ENCODE peak calls at places on chromosome 17, in seven cellular contexts. V, D, C, A, W, U and Y are unnamed samples.

GRCh38 chr17:82980632-82981031 is 98.8 kb upstream of the METRNL start:
- DNase-seq in V (no peak), D (no peak), C (no peak), A (no peak), W (no peak), U (no peak), Y (no peak)

GRCh38 chr17:42849031-42849430 is 2.0 kb upstream of the AOC3 start:
- DNase-seq in V (no peak), D (no peak), C (no peak), A (no peak), W (no peak), U (no peak), Y (no peak)

GRCh38 chr17:29622337-29623282 is at the start of gene CORO6:
- DNase-seq in V (peak), D (no peak), C (no peak), A (no peak), W (peak), U (peak), Y (peak)

GRCh38 chr17:43003542-43004172 is 2.9 kb upstream of the IFI35 start:
- DNase-seq in V (peak), D (no peak), C (no peak), A (no peak), W (no peak), U (no peak), Y (no peak)

GRCh38 chr17:34556384-34556783 is 23.0 kb upstream of the TMEM132E start:
- DNase-seq in V (no peak), D (no peak), C (no peak), A (no peak), W (peak), U (no peak), Y (no peak)

GRCh38 chr17:5049314-5049819 is 14.1 kb upstream of the SLC52A1 start:
- DNase-seq in V (no peak), D (no peak), C (no peak), A (no peak), W (no peak), U (peak), Y (no peak)

GRCh38 chr17:43146649-43147048 is 21.5 kb upstream of the BRCA1 start:
- DNase-seq in V (no peak), D (no peak), C (no peak), A (no peak), W (no peak), U (no peak), Y (no peak)

GRCh38 chr17:17297217-17297616 is 6.0 kb upstream of the NT5M start:
- DNase-seq in V (no peak), D (no peak), C (no peak), A (no peak), W (no peak), U (no peak), Y (no peak)

GRCh38 chr17:50425682-50426471 is at the start of gene ACSF2:
- DNase-seq in V (peak), D (no peak), C (no peak), A (peak), W (peak), U (peak), Y (peak)

GRCh38 chr17:16258916-16259315 is 41.9 kb downstream of the PIGL start:
- DNase-seq in V (peak), D (no peak), C (no peak), A (no peak), W (peak), U (no peak), Y (no peak)

GRCh38 chr17:55266958-55267688 is 2.4 kb downstream of the HLF start:
- DNase-seq in V (no peak), D (no peak), C (no peak), A (no peak), W (no peak), U (no peak), Y (no peak)

GRCh38 chr17:37494971-37495370 is 5.3 kb downstream of the DUSP14 start:
- DNase-seq in V (no peak), D (no peak), C (no peak), A (no peak), W (no peak), U (no peak), Y (no peak)

GRCh38 chr17:58235821-58236220 is 2.6 kb upstream of the LPO start:
- DNase-seq in V (no peak), D (no peak), C (no peak), A (no peak), W (no peak), U (no peak), Y (no peak)

GRCh38 chr17:72887917-72888316 is 204.6 kb downstream of the SLC39A11 start:
- DNase-seq in V (no peak), D (no peak), C (no peak), A (no peak), W (no peak), U (no peak), Y (no peak)

GRCh38 chr17:43861960-43862359 is 15.0 kb downstream of the CD300LG start:
- DNase-seq in V (no peak), D (no peak), C (no peak), A (no peak), W (no peak), U (no peak), Y (no peak)

GRCh38 chr17:59851431-59852375 is 41.0 kb downstream of the TUBD1 start:
- DNase-seq in V (peak), D (peak), C (peak), A (peak), W (no peak), U (no peak), Y (no peak)

GRCh38 chr17:18253187-18253884 is 5.2 kb downstream of the FLII start:
- DNase-seq in V (no peak), D (no peak), C (no peak), A (no peak), W (no peak), U (no peak), Y (no peak)

GRCh38 chr17:81940538-81941483 is 3.7 kb upstream of the PYCR1 start:
- DNase-seq in V (no peak), D (no peak), C (no peak), A (no peak), W (no peak), U (no peak), Y (no peak)

GRCh38 chr17:63932008-63932561 is at the start of gene CD79B:
- DNase-seq in V (no peak), D (no peak), C (no peak), A (no peak), W (peak), U (peak), Y (no peak)

GRCh38 chr17:81008140-81008539 is 16.5 kb downstream of the CHMP6 start:
- DNase-seq in V (no peak), D (no peak), C (no peak), A (no peak), W (no peak), U (no peak), Y (no peak)

GRCh38 chr17:27217631-27218030 is 76.3 kb upstream of the WSB1 start:
- DNase-seq in V (no peak), D (no peak), C (no peak), A (no peak), W (no peak), U (peak), Y (no peak)

GRCh38 chr17:36641877-36642845 is 40.8 kb downstream of the MRM1 start:
- DNase-seq in V (no peak), D (no peak), C (no peak), A (no peak), W (no peak), U (no peak), Y (no peak)

GRCh38 chr17:41741709-41742108 is 7.3 kb upstream of the HAP1 start:
- DNase-seq in V (no peak), D (no peak), C (no peak), A (no peak), W (no peak), U (no peak), Y (no peak)

GRCh38 chr17:42783062-42783777 is 2.8 kb downstream of the WNK4 start:
- DNase-seq in V (peak), D (no peak), C (no peak), A (no peak), W (no peak), U (no peak), Y (peak)

GRCh38 chr17:68649324-68649723 is 48.2 kb upstream of the FAM20A start:
- DNase-seq in V (no peak), D (no peak), C (no peak), A (no peak), W (no peak), U (no peak), Y (no peak)

GRCh38 chr17:19398301-19399181 is 11.6 kb upstream of the MFAP4 start:
- DNase-seq in V (peak), D (no peak), C (no peak), A (peak), W (peak), U (no peak), Y (peak)

GRCh38 chr17:17792551-17793377 is 44.0 kb downstream of the SREBF1 start:
- DNase-seq in V (peak), D (peak), C (no peak), A (no peak), W (peak), U (no peak), Y (no peak)

GRCh38 chr17:42679001-42679491 is 2.3 kb upstream of the PLEKHH3 start:
- DNase-seq in V (peak), D (no peak), C (no peak), A (peak), W (peak), U (peak), Y (peak)

GRCh38 chr17:71634376-71634775 is 486.4 kb upstream of the SOX9 start:
- DNase-seq in V (no peak), D (no peak), C (no peak), A (no peak), W (no peak), U (no peak), Y (peak)

GRCh38 chr17:43627657-43628650 is 33.8 kb downstream of the MEOX1 start:
- DNase-seq in V (no peak), D (peak), C (no peak), A (no peak), W (no peak), U (no peak), Y (no peak)

GRCh38 chr17:31269178-31269577 is 27.9 kb downstream of the OMG start:
- DNase-seq in V (no peak), D (no peak), C (no peak), A (no peak), W (no peak), U (no peak), Y (no peak)

GRCh38 chr17:31269597-31269996 is 27.4 kb downstream of the OMG start:
- DNase-seq in V (peak), D (peak), C (peak), A (no peak), W (no peak), U (no peak), Y (peak)

GRCh38 chr17:31261596-31261995 is 35.4 kb downstream of the OMG start:
- DNase-seq in V (no peak), D (no peak), C (no peak), A (no peak), W (no peak), U (no peak), Y (no peak)

GRCh38 chr17:31260151-31260550 is 36.9 kb downstream of the OMG start:
- DNase-seq in V (no peak), D (no peak), C (no peak), A (no peak), W (no peak), U (no peak), Y (no peak)

DNA sequence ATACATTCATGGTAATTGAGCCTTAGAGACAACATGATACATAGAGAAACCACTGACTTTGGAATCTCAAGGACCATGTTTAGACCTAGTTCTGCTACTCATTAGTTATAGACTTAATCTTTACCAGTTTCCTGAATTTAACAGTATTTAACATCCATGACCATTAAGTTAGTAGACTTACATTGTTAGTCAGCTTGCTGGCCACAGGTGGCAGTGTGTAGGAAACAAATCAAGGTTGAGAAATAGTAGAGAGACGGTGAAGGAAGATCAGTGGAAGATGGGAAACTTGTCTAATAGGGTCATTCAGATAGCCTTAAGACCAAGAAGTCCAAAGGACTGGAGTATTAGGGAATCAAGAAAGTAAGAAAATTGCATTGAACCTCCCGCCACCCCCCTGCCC is 31.0 kb downstream of the OMG start:
- DNase-seq in V (no peak), D (no peak), C (no peak), A (no peak), W (peak), U (no peak), Y (no peak)
- TF ChIP-seq CTCF in V (no peak), D (peak), C (peak), A (no peak), W (peak), U (peak), Y (no peak)

GRCh38 chr17:45396496-45397205 is 36.0 kb downstream of the ARHGAP27 start:
- DNase-seq in V (no peak), D (no peak), C (no peak), A (no peak), W (no peak), U (no peak), Y (no peak)

GRCh38 chr17:45394913-45395568 is 37.6 kb downstream of the ARHGAP27 start:
- DNase-seq in V (peak), D (peak), C (peak), A (peak), W (peak), U (no peak), Y (peak)

GRCh38 chr17:45395569-45396415 is 36.9 kb downstream of the ARHGAP27 start:
- DNase-seq in V (no peak), D (no peak), C (no peak), A (no peak), W (no peak), U (no peak), Y (no peak)

GRCh38 chr17:45397796-45398195 is 34.9 kb downstream of the ARHGAP27 start:
- DNase-seq in V (no peak), D (no peak), C (no peak), A (no peak), W (no peak), U (no peak), Y (no peak)

GRCh38 chr17:45398800-45399199 is 33.9 kb downstream of the ARHGAP27 start:
- DNase-seq in V (no peak), D (no peak), C (no peak), A (no peak), W (no peak), U (no peak), Y (no peak)
- TF ChIP-seq CTCF in V (no peak), D (no peak), C (no peak), A (no peak), W (no peak), U (no peak), Y (no peak)

GRCh38 chr17:45895969-45896793 is 1.8 kb downstream of the MAPT start:
- DNase-seq in V (no peak), D (no peak), C (no peak), A (no peak), W (no peak), U (no peak), Y (no peak)

GRCh38 chr17:45893725-45894021 is 681 bp upstream of the MAPT start:
- DNase-seq in V (no peak), D (no peak), C (no peak), A (no peak), W (no peak), U (no peak), Y (no peak)

GRCh38 chr17:45895304-45895968 is 1.1 kb downstream of the MAPT start:
- DNase-seq in V (peak), D (no peak), C (no peak), A (no peak), W (no peak), U (peak), Y (no peak)

GRCh38 chr17:45896803-45897693 is 2.7 kb downstream of the MAPT start:
- DNase-seq in V (no peak), D (no peak), C (no peak), A (no peak), W (no peak), U (no peak), Y (no peak)

DNA sequence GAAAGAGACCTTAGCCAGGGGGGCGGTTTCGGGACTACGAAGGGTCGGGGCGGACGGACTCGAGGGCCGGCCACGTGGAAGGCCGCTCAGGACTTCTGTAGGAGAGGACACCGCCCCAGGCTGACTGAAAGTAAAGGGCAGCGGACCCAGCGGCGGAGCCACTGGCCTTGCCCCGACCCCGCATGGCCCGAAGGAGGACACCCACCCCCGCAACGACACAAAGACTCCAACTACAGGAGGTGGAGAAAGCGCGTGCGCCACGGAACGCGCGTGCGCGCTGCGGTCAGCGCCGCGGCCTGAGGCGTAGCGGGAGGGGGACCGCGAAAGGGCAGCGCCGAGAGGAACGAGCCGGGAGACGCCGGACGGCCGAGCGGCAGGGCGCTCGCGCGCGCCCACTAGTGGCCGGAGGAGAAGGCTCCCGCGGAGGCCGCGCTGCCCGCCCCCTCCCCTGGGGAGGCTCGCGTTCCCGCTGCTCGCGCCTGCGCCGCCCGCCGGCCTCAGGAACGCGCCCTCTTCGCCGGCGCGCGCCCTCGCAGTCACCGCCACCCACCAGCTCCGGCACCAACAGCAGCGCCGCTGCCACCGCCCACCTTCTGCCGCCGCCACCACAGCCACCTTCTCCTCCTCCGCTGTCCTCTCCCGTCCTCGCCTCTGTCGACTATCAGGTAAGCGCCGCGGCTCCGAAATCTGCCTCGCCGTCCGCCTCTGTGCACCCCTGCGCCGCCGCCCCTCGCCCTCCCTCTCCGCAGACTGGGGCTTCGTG is at the start of gene MAPT:
- DNase-seq in V (peak), D (peak), C (peak), A (peak), W (peak), U (peak), Y (peak)
- TF ChIP-seq CTCF in V (peak), D (peak), C (peak), A (no peak), W (peak), U (peak), Y (peak)

GRCh38 chr17:2170023-2170422 is 115.1 kb downstream of the HIC1 start:
- DNase-seq in V (no peak), D (no peak), C (no peak), A (no peak), W (peak), U (no peak), Y (no peak)
- TF ChIP-seq CTCF in V (peak), D (no peak), C (peak), A (no peak), W (no peak), U (peak), Y (no peak)

GRCh38 chr17:7186241-7186640 is 7.1 kb upstream of the ASGR1 start:
- DNase-seq in V (no peak), D (no peak), C (no peak), A (no peak), W (peak), U (no peak), Y (no peak)
- TF ChIP-seq CTCF in V (peak), D (no peak), C (no peak), A (no peak), W (peak), U (peak), Y (no peak)